ENCODE peak calls at places on chromosomes 16 and 17, in eight cellular contexts. G is nephron progenitor cell; P is upper lobe of right lung; L is AG10803; Z is heart left ventricle; Y is fibroblast of pulmonary artery; D is B cell; O is CD8-positive, alpha-beta T cell. N is an unnamed sample.

GRCh38 chr16:75550211-75550662 is 5.8 kb downstream of the TMEM231 start:
- DNase-seq in D (peak), O (no peak), P (no peak), L (no peak), G (no peak), Y (peak), Z (peak), N (no peak)

GRCh38 chr17:32259596-32259995 is 6.0 kb upstream of the RHBDL3 start:
- DNase-seq in P (no peak), Z (no peak), G (no peak), L (peak), D (no peak), O (no peak), Y (peak), N (no peak)

GRCh38 chr17:46085522-46085921 is 86.5 kb downstream of the STH start:
- DNase-seq in P (no peak), D (no peak), Z (no peak), L (no peak), G (no peak), Y (no peak), O (no peak), N (no peak)

GRCh38 chr17:48153711-48154642 is 46.4 kb downstream of the SNX11 start:
- DNase-seq in O (no peak), P (no peak), G (peak), L (peak), D (peak), Y (peak), Z (no peak), N (peak)

GRCh38 chr17:58575511-58575910 is 61.1 kb upstream of the MTMR4 start:
- DNase-seq in P (no peak), L (peak), Y (peak), G (no peak), Z (no peak), D (no peak), O (no peak), N (no peak)

GRCh38 chr17:82461827-82462524 is 3.4 kb downstream of the NARF start:
- DNase-seq in L (no peak), O (no peak), Z (no peak), G (no peak), P (no peak), D (no peak), Y (no peak), N (no peak)

GRCh38 chr17:69870751-69871199 is 204.2 kb upstream of the KCNJ16 start:
- DNase-seq in O (no peak), G (no peak), P (no peak), L (peak), Y (no peak), Z (no peak), D (no peak), N (no peak)

GRCh38 chr17:72119963-72120877 is 600 bp upstream of the SOX9 start:
- DNase-seq in Z (peak), L (peak), P (peak), Y (peak), G (peak), D (no peak), O (no peak), N (peak)

GRCh38 chr16:72409428-72409827 is 237.5 kb upstream of the PMFBP1 start:
- DNase-seq in O (no peak), G (no peak), P (no peak), Y (no peak), Z (no peak), L (no peak), D (no peak), N (no peak)

GRCh38 chr16:2752850-2753522 is 548 bp downstream of the SRRM2 start:
- DNase-seq in D (no peak), G (peak), Y (peak), Z (peak), P (peak), O (no peak), L (peak), N (no peak)

GRCh38 chr17:31318298-31319190 is 2.9 kb downstream of the EVI2A start:
- DNase-seq in P (no peak), G (no peak), Y (peak), Z (peak), L (peak), D (peak), O (peak), N (no peak)

GRCh38 chr17:48615963-48616718 is 1.0 kb upstream of the HOXB8 start:
- DNase-seq in P (no peak), L (no peak), O (no peak), G (no peak), D (no peak), Z (no peak), Y (no peak), N (no peak)

GRCh38 chr17:8120520-8121443 is 2.5 kb upstream of the ALOXE3 start:
- DNase-seq in P (peak), G (peak), D (peak), Y (peak), O (no peak), L (peak), Z (peak), N (peak)

GRCh38 chr17:15036238-15036637 is 228.9 kb downstream of the PMP22 start:
- DNase-seq in G (no peak), Y (no peak), D (no peak), P (no peak), O (no peak), L (no peak), Z (no peak), N (no peak)

GRCh38 chr16:19680972-19681371 is 37.1 kb downstream of the KNOP1 start:
- DNase-seq in D (no peak), Y (no peak), O (no peak), P (no peak), G (no peak), Z (no peak), L (no peak), N (no peak)

GRCh38 chr17:43998552-43998951 is 5.9 kb upstream of the NAGS start:
- DNase-seq in D (no peak), L (peak), Z (no peak), Y (peak), G (no peak), O (no peak), P (no peak), N (no peak)

GRCh38 chr16:85573696-85574641 is 39.2 kb upstream of the GSE1 start:
- DNase-seq in L (peak), Z (peak), Y (peak), P (no peak), D (no peak), G (peak), O (no peak), N (no peak)

GRCh38 chr17:31060814-31061550 is 33.8 kb upstream of the NF1 start:
- DNase-seq in Z (no peak), Y (no peak), D (no peak), P (no peak), O (no peak), G (no peak), L (no peak), N (no peak)

GRCh38 chr17:48505788-48506187 is 25.0 kb downstream of the HOXB1 start:
- DNase-seq in Y (peak), O (no peak), L (peak), Z (no peak), G (no peak), P (no peak), D (no peak), N (no peak)

GRCh38 chr16:54931041-54931756 is 534 bp downstream of the IRX5 start:
- DNase-seq in O (no peak), P (peak), Y (no peak), D (peak), L (no peak), G (peak), Z (peak), N (peak)

GRCh38 chr16:75938818-75939217 is 212.5 kb upstream of the CPHXL start:
- DNase-seq in Z (no peak), O (no peak), L (no peak), D (no peak), P (no peak), Y (no peak), G (no peak), N (no peak)

GRCh38 chr17:82587234-82588086 is 60.8 kb downstream of the WDR45B start:
- DNase-seq in D (no peak), Z (no peak), Y (no peak), L (no peak), O (no peak), G (no peak), P (peak), N (no peak)

GRCh38 chr16:27748868-27749546 is 199.1 kb downstream of the KATNIP start:
- DNase-seq in Y (peak), Z (peak), P (no peak), O (no peak), D (peak), L (peak), G (no peak), N (no peak)

GRCh38 chr17:8740486-8740885 is 4.2 kb downstream of the CCDC42 start:
- DNase-seq in P (no peak), Y (no peak), Z (no peak), L (no peak), D (peak), O (peak), G (no peak), N (no peak)

GRCh38 chr17:47690121-47690520 is 3.8 kb upstream of the TBKBP1 start:
- DNase-seq in O (no peak), P (no peak), G (no peak), L (no peak), Z (no peak), Y (no peak), D (no peak), N (no peak)

GRCh38 chr17:78613423-78613822 is 36.2 kb upstream of the DNAH17 start:
- DNase-seq in Y (no peak), O (no peak), D (no peak), Z (no peak), L (no peak), P (no peak), G (no peak), N (no peak)

GRCh38 chr16:82657239-82657638 is 30.5 kb downstream of the CDH13 start:
- DNase-seq in D (no peak), P (no peak), G (no peak), O (no peak), Y (peak), Z (no peak), L (peak), N (no peak)

GRCh38 chr17:77842906-77843249 is 115.6 kb upstream of the TNRC6C start:
- DNase-seq in O (no peak), Z (no peak), G (no peak), P (no peak), Y (no peak), L (peak), D (no peak), N (no peak)

GRCh38 chr17:48483004-48483403 is 47.8 kb downstream of the HOXB1 start:
- DNase-seq in L (no peak), D (no peak), Y (no peak), O (no peak), P (no peak), G (no peak), Z (no peak), N (no peak)

GRCh38 chr16:30874244-30874820 is 19.5 kb downstream of the BCL7C start:
- DNase-seq in Y (no peak), Z (no peak), L (no peak), O (no peak), G (no peak), P (no peak), D (no peak), N (no peak)

GRCh38 chr17:10216213-10216982 is 18.0 kb upstream of the GAS7 start:
- DNase-seq in D (no peak), Y (no peak), Z (no peak), O (no peak), G (peak), L (no peak), P (no peak), N (no peak)

GRCh38 chr17:57875109-57876022 is 25.5 kb upstream of the MRPS23 start:
- DNase-seq in P (peak), L (peak), O (no peak), Z (peak), Y (peak), G (peak), D (no peak), N (peak)

GRCh38 chr17:3592216-3592860 is 16.9 kb downstream of the TRPV1 start:
- DNase-seq in O (no peak), Z (no peak), G (no peak), D (no peak), Y (no peak), L (no peak), P (no peak), N (no peak)

DNA sequence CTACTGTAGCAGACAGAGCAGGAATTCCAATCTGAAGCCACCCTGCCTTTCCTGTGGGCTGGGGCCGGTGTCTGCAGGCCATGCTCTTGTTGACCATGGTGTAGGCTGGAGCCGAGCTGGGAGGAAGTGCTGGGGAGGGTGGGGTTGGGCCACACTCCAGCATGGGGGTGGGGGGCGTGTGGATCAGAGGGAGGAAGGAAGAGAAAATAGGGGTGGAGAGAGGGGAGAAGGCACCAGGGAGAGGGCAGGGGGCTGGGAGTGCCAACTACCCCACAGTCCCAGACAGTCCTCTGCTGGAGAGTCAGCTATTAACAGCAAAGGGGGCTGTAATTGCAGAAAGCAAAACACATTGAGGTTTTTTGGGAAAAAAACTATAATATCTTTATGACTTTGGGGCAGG is 54.2 kb upstream of the JPH3 start:
- DNase-seq in O (no peak), D (no peak), L (no peak), Y (no peak), P (no peak), G (no peak), Z (no peak), N (no peak)
- TF ChIP-seq CTCF in O (no peak), D (no peak), L (no peak), Y (peak), P (no peak), G (no peak), Z (no peak), N (no peak)

DNA sequence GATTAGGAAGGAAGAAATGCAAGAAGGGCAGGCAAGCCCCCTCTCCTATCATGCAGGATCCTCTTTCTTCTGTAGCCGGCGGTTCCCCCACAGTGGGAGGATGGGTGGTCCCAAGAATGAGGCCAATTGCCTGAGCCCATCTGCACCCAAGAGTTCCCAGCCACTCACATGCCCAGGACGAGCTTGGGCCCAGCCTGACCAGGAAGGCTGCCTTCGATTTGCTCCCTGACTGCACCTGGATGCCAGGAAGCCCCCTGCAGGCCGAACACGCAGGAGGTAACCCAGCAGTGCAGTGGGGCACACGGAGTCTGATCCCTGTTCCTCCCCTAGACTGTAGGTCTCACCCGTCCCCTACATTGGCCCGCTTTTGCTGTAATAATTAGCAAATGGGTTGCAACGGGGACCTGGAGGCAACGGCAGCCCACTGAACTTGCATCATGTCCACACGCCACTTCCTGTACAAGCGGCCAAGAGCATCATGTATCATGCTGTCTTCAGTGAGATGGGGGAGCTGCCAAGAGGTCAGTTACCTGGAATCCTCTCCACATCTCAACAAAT is 67.5 kb downstream of the AMFR start:
- DNase-seq in D (no peak), Y (no peak), O (no peak), L (no peak), Z (peak), G (no peak), P (peak), N (no peak)
- TF ChIP-seq CTCF in D (no peak), Y (no peak), O (no peak), L (no peak), Z (no peak), G (no peak), P (no peak), N (peak)

DNA sequence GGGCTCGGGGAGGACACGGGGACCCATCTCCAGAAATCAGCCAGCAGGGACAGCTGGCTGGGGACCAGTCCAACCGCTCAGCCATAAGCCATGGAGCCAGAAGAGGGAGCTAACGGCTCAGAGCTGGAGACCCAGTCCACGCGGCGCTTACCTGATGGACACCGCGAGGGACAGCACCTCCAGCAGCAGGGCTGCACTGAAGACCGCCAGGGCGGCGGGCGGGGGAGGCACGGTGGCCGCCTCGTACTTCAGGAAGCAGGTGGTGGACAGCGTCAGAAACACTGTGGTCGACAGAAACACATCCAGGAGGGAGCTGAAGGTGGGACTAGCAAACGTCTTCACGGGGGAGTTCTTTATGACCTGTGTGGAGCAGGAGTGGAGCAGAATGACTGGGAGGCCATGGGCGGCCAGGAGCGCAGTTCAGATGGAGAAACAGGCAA is 102.6 kb upstream of the CREBBP start:
- DNase-seq in L (peak), P (peak), Z (peak), G (peak), D (peak), O (peak), Y (peak), N (peak)
- TF ChIP-seq CTCF in L (peak), P (peak), Z (peak), G (peak), D (no peak), O (peak), Y (peak), N (peak)

GRCh38 chr17:34081269-34081668 is 173.8 kb upstream of the CCL2 start:
- DNase-seq in L (no peak), Y (peak), O (no peak), Z (no peak), P (no peak), D (no peak), G (no peak), N (no peak)
- TF ChIP-seq CTCF in L (peak), Y (peak), O (no peak), Z (peak), P (peak), D (no peak), G (peak), N (peak)

DNA sequence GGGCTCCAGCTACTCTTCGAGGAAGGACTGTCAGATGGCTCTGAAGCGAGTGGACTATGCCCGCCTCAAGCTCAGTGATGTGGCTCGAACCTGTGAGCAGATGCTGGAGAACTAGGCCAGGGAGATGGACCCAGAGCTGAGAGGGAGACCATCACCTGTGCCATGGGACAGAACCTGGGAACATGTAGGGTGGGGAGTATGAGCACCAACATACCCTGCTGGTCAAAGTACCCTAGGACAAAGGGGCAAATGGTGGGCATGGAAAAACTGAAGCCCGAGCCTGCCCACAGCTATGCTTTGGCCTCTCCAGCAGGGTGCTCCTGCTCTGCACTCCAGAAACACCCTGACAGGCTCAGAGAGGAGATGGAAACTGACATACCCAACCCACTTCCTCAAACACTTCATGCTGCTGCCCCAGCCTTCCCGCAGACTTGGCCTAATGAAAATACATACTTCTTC is 1.9 kb downstream of the MED11 start:
- DNase-seq in Z (no peak), L (no peak), G (no peak), D (peak), P (no peak), O (no peak), Y (no peak), N (no peak)
- TF ChIP-seq CTCF in Z (no peak), L (no peak), G (no peak), D (peak), P (peak), O (no peak), Y (no peak), N (peak)

GRCh38 chr17:19321481-19322128 is 40.9 kb downstream of the B9D1 start:
- DNase-seq in G (no peak), O (no peak), Y (no peak), Z (no peak), D (no peak), P (peak), L (no peak), N (no peak)
- TF ChIP-seq CTCF in G (peak), O (no peak), Y (peak), Z (peak), D (no peak), P (peak), L (no peak), N (peak)